ENCODE peak calls at places on chromosomes 7 and 10, in four cellular contexts. One of them, this sample, is unnamed.

GRCh38 chr7:100509213-100509612 is 25.5 kb downstream of the NYAP1 start:
- DNase-seq in psoas muscle: no peak
- DNase-seq in kidney epithelial cell: peak
- DNase-seq in colonic mucosa: no peak
- DNase-seq in this sample: no peak

GRCh38 chr10:93591065-93591808 is 9.8 kb downstream of the RBP4 start:
- DNase-seq in psoas muscle: no peak
- DNase-seq in kidney epithelial cell: no peak
- DNase-seq in colonic mucosa: peak
- DNase-seq in this sample: no peak

GRCh38 chr10:20486791-20487190 is 410.3 kb downstream of the NEBL start:
- DNase-seq in psoas muscle: no peak
- DNase-seq in kidney epithelial cell: no peak
- DNase-seq in colonic mucosa: no peak
- DNase-seq in this sample: no peak

GRCh38 chr10:130409346-130409745 is 273.2 kb downstream of the GLRX3 start:
- DNase-seq in psoas muscle: no peak
- DNase-seq in kidney epithelial cell: no peak
- DNase-seq in colonic mucosa: no peak
- DNase-seq in this sample: no peak

GRCh38 chr10:21078410-21079329 is 181.6 kb upstream of the NEBL start:
- DNase-seq in psoas muscle: peak
- DNase-seq in kidney epithelial cell: no peak
- DNase-seq in colonic mucosa: peak
- DNase-seq in this sample: peak

GRCh38 chr10:129728905-129729540 is 235.1 kb downstream of the EBF3 start:
- DNase-seq in psoas muscle: no peak
- DNase-seq in kidney epithelial cell: no peak
- DNase-seq in colonic mucosa: peak
- DNase-seq in this sample: no peak

GRCh38 chr7:74214816-74215630 is 5.2 kb downstream of the LAT2 start:
- DNase-seq in psoas muscle: no peak
- DNase-seq in kidney epithelial cell: no peak
- DNase-seq in colonic mucosa: no peak
- DNase-seq in this sample: no peak

GRCh38 chr7:31892099-31892787 is 178.0 kb downstream of the PDE1C start:
- DNase-seq in psoas muscle: no peak
- DNase-seq in kidney epithelial cell: no peak
- DNase-seq in colonic mucosa: no peak
- DNase-seq in this sample: no peak

GRCh38 chr7:73978681-73979563 is 49.1 kb upstream of the ELN start:
- DNase-seq in psoas muscle: peak
- DNase-seq in kidney epithelial cell: no peak
- DNase-seq in colonic mucosa: peak
- DNase-seq in this sample: peak

GRCh38 chr7:41261081-41261480 is 441.8 kb downstream of the INHBA start:
- DNase-seq in psoas muscle: no peak
- DNase-seq in kidney epithelial cell: no peak
- DNase-seq in colonic mucosa: no peak
- DNase-seq in this sample: no peak

GRCh38 chr10:70549962-70550845 is 52.3 kb downstream of the PRF1 start:
- DNase-seq in psoas muscle: peak
- DNase-seq in kidney epithelial cell: no peak
- DNase-seq in colonic mucosa: peak
- DNase-seq in this sample: peak

GRCh38 chr10:31926765-31927596 is 1.6 kb downstream of the ARHGAP12 start:
- DNase-seq in psoas muscle: no peak
- DNase-seq in kidney epithelial cell: no peak
- DNase-seq in colonic mucosa: no peak
- DNase-seq in this sample: no peak

GRCh38 chr7:111495173-111495572 is 67.1 kb downstream of the IMMP2L start:
- DNase-seq in psoas muscle: no peak
- DNase-seq in kidney epithelial cell: no peak
- DNase-seq in colonic mucosa: no peak
- DNase-seq in this sample: no peak

GRCh38 chr7:159071260-159071659 is 73.4 kb downstream of the VIPR2 start:
- DNase-seq in psoas muscle: no peak
- DNase-seq in kidney epithelial cell: no peak
- DNase-seq in colonic mucosa: no peak
- DNase-seq in this sample: no peak

GRCh38 chr7:5477723-5478531 is 54.3 kb upstream of the TNRC18 start:
- DNase-seq in psoas muscle: peak
- DNase-seq in kidney epithelial cell: no peak
- DNase-seq in colonic mucosa: no peak
- DNase-seq in this sample: no peak

GRCh38 chr10:86411281-86411841 is 44.8 kb upstream of the GRID1 start:
- DNase-seq in psoas muscle: no peak
- DNase-seq in kidney epithelial cell: no peak
- DNase-seq in colonic mucosa: peak
- DNase-seq in this sample: no peak

GRCh38 chr10:89535185-89536012 is at the start of gene SLC16A12:
- DNase-seq in psoas muscle: peak
- DNase-seq in kidney epithelial cell: no peak
- DNase-seq in colonic mucosa: no peak
- DNase-seq in this sample: no peak

GRCh38 chr10:89536013-89536354 is 590 bp upstream of the SLC16A12 start:
- DNase-seq in psoas muscle: no peak
- DNase-seq in kidney epithelial cell: no peak
- DNase-seq in colonic mucosa: no peak
- DNase-seq in this sample: no peak

GRCh38 chr10:89543841-89544240 is 8.4 kb upstream of the SLC16A12 start:
- DNase-seq in psoas muscle: no peak
- DNase-seq in kidney epithelial cell: no peak
- DNase-seq in colonic mucosa: no peak
- DNase-seq in this sample: no peak

GRCh38 chr10:89537361-89537760 is 2.0 kb upstream of the SLC16A12 start:
- DNase-seq in psoas muscle: no peak
- DNase-seq in kidney epithelial cell: no peak
- DNase-seq in colonic mucosa: no peak
- DNase-seq in this sample: no peak

DNA sequence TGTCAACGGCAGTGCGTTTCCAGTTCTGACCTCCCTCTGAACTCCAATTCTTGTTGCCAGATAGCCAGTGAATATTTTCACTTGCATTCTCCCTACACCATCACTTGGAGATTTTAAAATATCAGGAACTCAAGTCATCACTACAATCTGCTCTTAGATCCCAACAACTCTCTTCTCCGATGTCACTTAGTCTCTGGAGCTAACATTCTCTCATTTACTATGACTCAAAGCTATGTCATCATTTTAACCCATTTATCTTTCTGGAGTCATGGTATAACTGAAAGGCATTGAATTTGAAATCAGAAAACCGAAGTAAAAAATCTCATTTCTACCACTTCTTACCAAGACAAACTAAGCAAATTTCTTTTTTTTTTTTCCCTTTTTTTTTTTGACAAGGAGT is 5.2 kb upstream of the SLC16A12 start:
- DNase-seq in psoas muscle: no peak
- DNase-seq in kidney epithelial cell: no peak
- DNase-seq in colonic mucosa: no peak
- DNase-seq in this sample: no peak
- H3K4me3 ChIP-seq in psoas muscle: no peak
- H3K4me3 ChIP-seq in kidney epithelial cell: no peak
- H3K4me3 ChIP-seq in colonic mucosa: no peak
- H3K4me3 ChIP-seq in this sample: no peak

GRCh38 chr7:3028767-3029111 is 14.9 kb downstream of the CARD11 start:
- DNase-seq in psoas muscle: no peak
- DNase-seq in kidney epithelial cell: no peak
- DNase-seq in colonic mucosa: no peak
- DNase-seq in this sample: no peak
- H3K4me3 ChIP-seq in psoas muscle: no peak
- H3K4me3 ChIP-seq in kidney epithelial cell: no peak
- H3K4me3 ChIP-seq in colonic mucosa: no peak
- H3K4me3 ChIP-seq in this sample: no peak

GRCh38 chr10:30056281-30056680 is 3.1 kb downstream of the JCAD start:
- DNase-seq in psoas muscle: no peak
- DNase-seq in kidney epithelial cell: no peak
- DNase-seq in colonic mucosa: no peak
- DNase-seq in this sample: no peak

GRCh38 chr10:30058570-30059132 is 735 bp downstream of the JCAD start:
- DNase-seq in psoas muscle: no peak
- DNase-seq in kidney epithelial cell: no peak
- DNase-seq in colonic mucosa: no peak
- DNase-seq in this sample: no peak

GRCh38 chr10:30058111-30058510 is 1.3 kb downstream of the JCAD start:
- DNase-seq in psoas muscle: no peak
- DNase-seq in kidney epithelial cell: no peak
- DNase-seq in colonic mucosa: no peak
- DNase-seq in this sample: no peak

GRCh38 chr10:30056767-30057355 is 2.5 kb downstream of the JCAD start:
- DNase-seq in psoas muscle: no peak
- DNase-seq in kidney epithelial cell: no peak
- DNase-seq in colonic mucosa: no peak
- DNase-seq in this sample: no peak

DNA sequence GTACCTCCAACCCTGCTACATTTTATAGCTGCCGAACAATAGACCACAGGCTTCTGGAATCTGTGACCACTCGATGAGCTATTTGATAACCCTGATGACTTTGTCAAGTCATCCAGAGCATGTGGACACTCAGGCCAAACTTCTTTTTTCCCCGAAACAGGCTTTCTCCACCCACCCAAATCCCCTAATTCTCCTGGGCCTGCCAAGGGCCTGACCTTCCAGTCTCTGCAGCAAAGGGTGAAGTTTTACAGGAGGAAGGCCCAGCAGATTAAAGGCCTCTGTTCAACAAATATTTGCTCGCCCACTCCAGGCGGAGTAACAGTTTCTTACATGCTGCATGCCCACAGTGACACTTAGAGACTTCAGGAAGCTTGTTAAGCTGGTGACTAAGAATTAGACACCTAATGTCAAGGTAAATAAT is 2.0 kb downstream of the JCAD start:
- DNase-seq in psoas muscle: no peak
- DNase-seq in kidney epithelial cell: no peak
- DNase-seq in colonic mucosa: no peak
- DNase-seq in this sample: no peak
- H3K4me3 ChIP-seq in psoas muscle: peak
- H3K4me3 ChIP-seq in kidney epithelial cell: no peak
- H3K4me3 ChIP-seq in colonic mucosa: no peak
- H3K4me3 ChIP-seq in this sample: peak

DNA sequence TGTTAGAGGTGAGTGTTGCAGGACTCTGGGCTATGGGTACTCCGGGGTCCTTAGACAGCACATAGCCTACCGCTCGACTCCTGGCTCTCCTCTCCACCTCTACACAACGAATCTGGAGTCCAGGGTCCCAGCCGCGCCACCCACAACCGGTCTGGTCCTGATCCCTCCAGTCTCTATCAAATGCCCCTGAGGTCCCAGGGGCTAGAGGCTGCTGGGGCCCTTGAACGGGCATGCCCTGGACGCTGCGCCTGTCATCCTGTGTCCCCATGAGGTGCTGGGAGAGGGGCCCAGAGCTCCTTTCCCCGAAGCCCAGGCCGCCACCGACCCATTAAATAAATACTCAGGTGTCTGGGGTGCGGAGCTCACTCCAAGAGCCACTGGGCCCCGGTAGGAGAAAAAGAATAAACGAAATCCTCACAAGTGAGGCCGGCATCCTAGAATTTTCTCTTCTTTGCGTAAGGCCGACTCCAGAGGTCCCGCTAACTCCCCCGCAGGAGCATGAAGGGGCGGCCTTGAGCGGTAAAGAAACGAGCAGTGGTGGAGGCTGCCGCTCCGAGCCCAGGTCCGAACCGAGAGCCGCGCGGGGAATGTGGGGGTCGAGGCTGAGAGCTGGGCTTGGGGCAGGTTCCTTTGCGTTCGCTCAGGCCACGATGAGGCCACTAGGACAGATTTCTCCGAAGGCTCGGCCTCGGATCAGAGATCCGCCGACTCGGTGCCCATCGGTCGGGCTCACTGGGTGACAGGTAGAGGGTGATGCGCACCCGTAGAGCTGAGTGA is 166.7 kb downstream of the NRF1 start:
- DNase-seq in psoas muscle: no peak
- DNase-seq in kidney epithelial cell: no peak
- DNase-seq in colonic mucosa: no peak
- DNase-seq in this sample: no peak
- H3K4me3 ChIP-seq in psoas muscle: no peak
- H3K4me3 ChIP-seq in kidney epithelial cell: peak
- H3K4me3 ChIP-seq in colonic mucosa: peak
- H3K4me3 ChIP-seq in this sample: peak

This sample was measured in Panc1.